ENCODE peak calls at places on chromosomes 6 and 20, in four cellular contexts. G, D, I and A are unnamed samples.

GRCh38 chr6:91613481-91613880 is 1026.6 kb upstream of the MAP3K7 start:
- DNase-seq in G (no peak), D (no peak), I (no peak), A (no peak)

GRCh38 chr20:23446505-23446904 is 6.2 kb downstream of the CST11 start:
- DNase-seq in G (peak; percentile 82), D (peak; percentile 88), I (peak; percentile 11), A (peak; percentile 40)

GRCh38 chr6:154161689-154162088 is 122.6 kb downstream of the OPRM1 start:
- DNase-seq in G (no peak), D (no peak), I (peak; percentile 66), A (no peak)

GRCh38 chr20:35226126-35226774 is at the start of gene MMP24:
- DNase-seq in G (no peak), D (peak; percentile 80), I (no peak), A (no peak)

GRCh38 chr6:137767931-137768690 is 98.9 kb upstream of the TNFAIP3 start:
- DNase-seq in G (no peak), D (no peak), I (peak; percentile 79), A (no peak)

GRCh38 chr6:12271594-12271993 is 18.6 kb upstream of the EDN1 start:
- DNase-seq in G (no peak), D (no peak), I (no peak), A (no peak)

GRCh38 chr6:70706491-70707123 is 38.9 kb downstream of the SMAP1 start:
- DNase-seq in G (peak; percentile 20), D (no peak), I (no peak), A (no peak)

GRCh38 chr6:107563694-107564093 is 73.8 kb downstream of the SOBP start:
- DNase-seq in G (no peak), D (no peak), I (no peak), A (no peak)

GRCh38 chr6:148967546-148967945 is 220.7 kb downstream of the UST start:
- DNase-seq in G (no peak), D (no peak), I (no peak), A (no peak)

DNA sequence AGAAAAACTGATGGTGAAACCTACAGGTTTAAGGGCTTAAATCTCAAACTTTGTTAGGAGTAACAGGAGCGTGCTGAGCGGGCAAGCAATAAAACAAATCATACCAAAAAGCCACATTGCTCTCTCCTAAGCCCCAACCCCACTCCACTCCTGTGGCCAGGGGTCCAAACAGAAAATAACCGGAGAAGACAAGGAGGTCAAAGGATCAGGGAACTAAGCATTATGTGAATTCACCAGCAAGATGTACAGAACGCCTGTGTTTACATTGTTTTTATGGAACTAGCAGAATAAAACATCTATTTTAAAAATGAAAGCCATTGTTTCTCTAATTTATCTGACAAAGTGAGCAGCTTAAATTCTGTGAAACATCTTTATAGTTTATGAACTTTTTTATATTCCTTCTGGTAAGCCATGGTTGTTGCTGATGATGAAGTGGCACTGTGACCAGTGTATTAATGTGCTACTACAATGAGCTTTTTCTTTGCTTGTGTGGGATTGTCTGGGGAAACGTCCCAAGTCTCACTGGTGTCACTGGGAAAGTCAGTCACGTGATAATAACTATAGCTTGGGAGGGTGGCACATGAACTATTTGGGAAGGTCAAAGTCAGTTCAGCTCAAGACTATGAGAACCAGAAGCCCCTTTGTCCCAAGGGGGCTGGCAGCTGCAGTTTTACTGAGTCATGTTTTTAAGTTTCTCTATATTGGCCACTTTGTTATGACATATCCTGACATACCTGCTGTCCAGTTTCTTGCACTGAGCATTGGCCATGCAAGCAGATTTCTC is 9.8 kb downstream of the FAM210B start:
- DNase-seq in G (no peak), D (no peak), I (no peak), A (no peak)
- H3K36me3 ChIP-seq in G (peaks cover 76% of the 10 kb centered on the region), D (peaks cover 41% of the 10 kb centered on the region), I (peaks cover 11% of the 10 kb centered on the region), A (peaks cover 77% of the 10 kb centered on the region)

GRCh38 chr6:13427838-13428527 is 59.4 kb downstream of the GFOD1 start:
- DNase-seq in G (no peak), D (no peak), I (peak; percentile 98), A (no peak)

GRCh38 chr6:13427346-13427745 is 60.1 kb downstream of the GFOD1 start:
- DNase-seq in G (no peak), D (no peak), I (peak; percentile 34), A (no peak)

GRCh38 chr6:13425270-13425905 is 62.0 kb downstream of the GFOD1 start:
- DNase-seq in G (no peak), D (no peak), I (no peak), A (no peak)

GRCh38 chr6:13428528-13429405 is 58.6 kb downstream of the GFOD1 start:
- DNase-seq in G (no peak), D (no peak), I (peak; percentile 27), A (no peak)

GRCh38 chr6:13425971-13426931 is 61.1 kb downstream of the GFOD1 start:
- DNase-seq in G (no peak), D (no peak), I (peak; percentile 42), A (no peak)
- TF ChIP-seq SUZ12 in G (no peak), D (no peak), I (no peak), A (no peak)

GRCh38 chr6:34259529-34260069 is 10.8 kb upstream of the SMIM29 start:
- DNase-seq in G (no peak), D (no peak), I (no peak), A (no peak)

GRCh38 chr6:34260576-34261267 is 11.9 kb upstream of the SMIM29 start:
- DNase-seq in G (no peak), D (no peak), I (no peak), A (no peak)
- H3K9me3 ChIP-seq in G (no peaks in the 10 kb centered on the region), D (peaks cover 6% of the 10 kb centered on the region), I (no peaks in the 10 kb centered on the region), A (peaks cover 5% of the 10 kb centered on the region)

GRCh38 chr6:36971926-36972673 is 13.9 kb downstream of the MTCH1 start:
- DNase-seq in G (no peak), D (no peak), I (no peak), A (no peak)

GRCh38 chr6:36969240-36969691 is 14.7 kb downstream of the PI16 start:
- DNase-seq in G (no peak), D (no peak), I (no peak), A (no peak)

GRCh38 chr6:36970892-36971842 is 14.8 kb downstream of the MTCH1 start:
- DNase-seq in G (no peak), D (no peak), I (no peak), A (no peak)

GRCh38 chr6:36968266-36968977 is 13.9 kb downstream of the PI16 start:
- DNase-seq in G (no peak), D (no peak), I (no peak), A (no peak)

GRCh38 chr6:36969988-36970891 is 15.7 kb downstream of the PI16 start:
- DNase-seq in G (no peak), D (no peak), I (no peak), A (no peak)
- H3K36me3 ChIP-seq in G (peaks cover 79% of the 10 kb centered on the region), D (peaks cover 75% of the 10 kb centered on the region), I (peaks cover 41% of the 10 kb centered on the region), A (peaks cover 89% of the 10 kb centered on the region)

GRCh38 chr6:159098636-159099106 is 53.9 kb upstream of the TAGAP start:
- DNase-seq in G (no peak), D (no peak), I (no peak), A (no peak)
- TF ChIP-seq SUZ12 in G (no peak), D (no peak), I (no peak), A (no peak)

DNA sequence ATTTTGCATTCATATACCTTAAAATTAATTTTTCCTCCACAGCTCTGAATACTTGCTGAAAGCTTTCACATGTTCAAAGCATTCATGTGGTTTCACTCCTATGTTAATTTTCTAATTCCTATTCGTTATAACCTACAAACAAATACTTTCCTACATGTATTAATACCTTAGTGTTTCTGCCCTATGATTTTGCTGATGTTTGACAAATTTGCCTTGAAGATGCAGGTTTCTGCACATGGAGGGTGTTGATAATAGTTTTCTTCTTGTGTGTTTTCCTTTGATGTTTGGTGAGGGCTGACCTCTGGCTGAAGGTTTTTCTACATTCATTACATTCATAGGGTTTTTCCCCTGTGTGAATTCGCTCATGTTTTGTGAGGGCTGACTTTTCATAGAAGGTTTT is 49.3 kb upstream of the ELMO2 start:
- DNase-seq in G (no peak), D (no peak), I (no peak), A (no peak)
- H3K9me3 ChIP-seq in G (peaks cover 16% of the 10 kb centered on the region), D (peaks cover 41% of the 10 kb centered on the region), I (peaks cover 4% of the 10 kb centered on the region), A (peaks cover 51% of the 10 kb centered on the region)

DNA sequence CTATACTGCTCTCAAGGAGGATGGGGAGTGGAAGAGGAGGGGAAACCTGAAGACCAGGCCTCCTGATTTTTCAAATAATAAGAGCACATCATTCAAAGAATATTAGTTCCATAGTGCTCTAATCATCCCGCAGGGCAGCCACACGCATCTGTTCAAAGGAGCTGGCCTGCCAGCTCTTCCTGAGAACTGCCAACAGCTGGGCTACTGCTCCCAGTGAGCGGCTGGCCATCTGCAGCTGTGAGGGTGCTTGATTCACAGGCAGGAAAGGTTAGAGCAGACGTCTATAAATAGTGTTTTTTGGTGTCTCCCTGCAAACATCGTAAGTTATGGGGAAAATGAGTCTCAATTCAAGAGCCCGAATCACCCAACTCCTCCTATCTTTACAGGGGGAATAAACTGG is 17.3 kb downstream of the NSFL1C start:
- DNase-seq in G (no peak), D (no peak), I (no peak), A (no peak)
- H3K36me3 ChIP-seq in G (peaks cover 99% of the 10 kb centered on the region), D (peaks cover 98% of the 10 kb centered on the region), I (peaks cover 27% of the 10 kb centered on the region), A (peaks cover 98% of the 10 kb centered on the region)

GRCh38 chr6:7100072-7100750 is 7.5 kb upstream of the RREB1 start:
- DNase-seq in G (no peak), D (no peak), I (no peak), A (no peak)
- TF ChIP-seq SUZ12 in G (no peak), D (no peak), I (no peak), A (no peak)

GRCh38 chr6:169093121-169093723 is 160.4 kb downstream of the THBS2 start:
- DNase-seq in G (no peak), D (no peak), I (no peak), A (no peak)

GRCh38 chr6:169088761-169089160 is 164.9 kb downstream of the THBS2 start:
- DNase-seq in G (no peak), D (no peak), I (no peak), A (no peak)

GRCh38 chr6:169093770-169094553 is 159.7 kb downstream of the THBS2 start:
- DNase-seq in G (no peak), D (no peak), I (no peak), A (no peak)

GRCh38 chr6:169095153-169095552 is 158.5 kb downstream of the THBS2 start:
- DNase-seq in G (no peak), D (no peak), I (no peak), A (no peak)

GRCh38 chr6:169092375-169092774 is 161.3 kb downstream of the THBS2 start:
- DNase-seq in G (no peak), D (no peak), I (no peak), A (no peak)
- H3K9me3 ChIP-seq in G (peaks cover 38% of the 10 kb centered on the region), D (peaks cover 38% of the 10 kb centered on the region), I (no peaks in the 10 kb centered on the region), A (peaks cover 40% of the 10 kb centered on the region)